ENCODE peak calls at places on chromosomes 16 and 17, in seven cellular contexts. One of them, this sample, is unnamed.

GRCh38 chr16:87086156-87086555 is 231.0 kb downstream of the C16orf95 start:
- DNase-seq in HTR-8/SVneo: no peak
- DNase-seq in SW 1271: no peak
- DNase-seq in upper lobe of right lung: no peak
- DNase-seq in PC-3: peak; percentile 12
- DNase-seq in foreskin fibroblast: peak; percentile 30
- DNase-seq in NCI-H2081: no peak
- DNase-seq in this sample: peak; percentile 10

GRCh38 chr17:41547921-41548843 is 20.1 kb upstream of the KRT19 start:
- DNase-seq in HTR-8/SVneo: peak; percentile 93
- DNase-seq in SW 1271: peak; percentile 65
- DNase-seq in upper lobe of right lung: peak; percentile 76
- DNase-seq in PC-3: peak; percentile 95
- DNase-seq in foreskin fibroblast: peak; percentile 99
- DNase-seq in NCI-H2081: no peak
- DNase-seq in this sample: peak; percentile 88

GRCh38 chr17:14359251-14359939 is 58.5 kb downstream of the HS3ST3B1 start:
- DNase-seq in HTR-8/SVneo: no peak
- DNase-seq in SW 1271: no peak
- DNase-seq in upper lobe of right lung: no peak
- DNase-seq in PC-3: no peak
- DNase-seq in foreskin fibroblast: no peak
- DNase-seq in NCI-H2081: no peak
- DNase-seq in this sample: no peak

GRCh38 chr17:60153606-60154355 is 4.0 kb downstream of the CA4 start:
- DNase-seq in HTR-8/SVneo: no peak
- DNase-seq in SW 1271: no peak
- DNase-seq in upper lobe of right lung: peak; percentile 28
- DNase-seq in PC-3: no peak
- DNase-seq in foreskin fibroblast: no peak
- DNase-seq in NCI-H2081: no peak
- DNase-seq in this sample: no peak

GRCh38 chr17:79878346-79878745 is 39.1 kb upstream of the CBX4 start:
- DNase-seq in HTR-8/SVneo: no peak
- DNase-seq in SW 1271: no peak
- DNase-seq in upper lobe of right lung: no peak
- DNase-seq in PC-3: no peak
- DNase-seq in foreskin fibroblast: no peak
- DNase-seq in NCI-H2081: no peak
- DNase-seq in this sample: no peak

GRCh38 chr17:38724337-38724988 is 5.7 kb upstream of the CISD3 start:
- DNase-seq in HTR-8/SVneo: no peak
- DNase-seq in SW 1271: no peak
- DNase-seq in upper lobe of right lung: no peak
- DNase-seq in PC-3: no peak
- DNase-seq in foreskin fibroblast: no peak
- DNase-seq in NCI-H2081: peak; percentile 95
- DNase-seq in this sample: no peak

GRCh38 chr17:45147581-45148182 is 593 bp upstream of the HEXIM1 start:
- DNase-seq in HTR-8/SVneo: peak; percentile 75
- DNase-seq in SW 1271: peak; percentile 94
- DNase-seq in upper lobe of right lung: peak; percentile 91
- DNase-seq in PC-3: peak; percentile 94
- DNase-seq in foreskin fibroblast: peak; percentile 92
- DNase-seq in NCI-H2081: peak; percentile 96
- DNase-seq in this sample: peak; percentile 95

GRCh38 chr16:35910409-35910808 is 2451.0 kb downstream of the TP53TG3F start:
- DNase-seq in HTR-8/SVneo: no peak
- DNase-seq in SW 1271: no peak
- DNase-seq in upper lobe of right lung: no peak
- DNase-seq in PC-3: no peak
- DNase-seq in foreskin fibroblast: no peak
- DNase-seq in NCI-H2081: no peak
- DNase-seq in this sample: no peak

GRCh38 chr17:41390411-41390938 is 6.9 kb downstream of the KRT31 start:
- DNase-seq in HTR-8/SVneo: no peak
- DNase-seq in SW 1271: no peak
- DNase-seq in upper lobe of right lung: no peak
- DNase-seq in PC-3: no peak
- DNase-seq in foreskin fibroblast: no peak
- DNase-seq in NCI-H2081: no peak
- DNase-seq in this sample: no peak

GRCh38 chr16:12675852-12676251 is 127.8 kb downstream of the CPPED1 start:
- DNase-seq in HTR-8/SVneo: peak; percentile 13
- DNase-seq in SW 1271: no peak
- DNase-seq in upper lobe of right lung: no peak
- DNase-seq in PC-3: no peak
- DNase-seq in foreskin fibroblast: peak; percentile 57
- DNase-seq in NCI-H2081: no peak
- DNase-seq in this sample: no peak